ENCODE peak calls at places on chromosomes 2 and 18, in six cellular contexts. One of them, this sample, is unnamed.

GRCh38 chr2:136006658-136007057 is 21.2 kb upstream of the DARS1 start:
- DNase-seq in MM.1S: no peak
- DNase-seq in upper lobe of right lung: no peak
- DNase-seq in lung: no peak
- DNase-seq in stomach: no peak
- DNase-seq in lower lobe of right lung: no peak
- DNase-seq in this sample: no peak

GRCh38 chr2:149021761-149022160 is 16.7 kb upstream of the LYPD6B start:
- DNase-seq in lower lobe of right lung: no peak
- DNase-seq in MM.1S: peak; percentile 73
- DNase-seq in upper lobe of right lung: no peak
- DNase-seq in stomach: no peak
- DNase-seq in lung: no peak
- DNase-seq in this sample: no peak

GRCh38 chr18:44715841-44716240 is 35.2 kb downstream of the SETBP1 start:
- DNase-seq in upper lobe of right lung: no peak
- DNase-seq in MM.1S: no peak
- DNase-seq in lower lobe of right lung: no peak
- DNase-seq in stomach: no peak
- DNase-seq in lung: no peak
- DNase-seq in this sample: no peak

GRCh38 chr2:240956161-240956934 is 42.1 kb upstream of the SNED1 start:
- DNase-seq in lower lobe of right lung: no peak
- DNase-seq in MM.1S: no peak
- DNase-seq in stomach: peak; percentile 19
- DNase-seq in lung: no peak
- DNase-seq in upper lobe of right lung: no peak
- DNase-seq in this sample: no peak

GRCh38 chr18:63511285-63511684 is 30.9 kb upstream of the SERPINB12 start:
- DNase-seq in lung: no peak
- DNase-seq in MM.1S: peak; percentile 40
- DNase-seq in upper lobe of right lung: no peak
- DNase-seq in lower lobe of right lung: no peak
- DNase-seq in stomach: no peak
- DNase-seq in this sample: peak; percentile 22

GRCh38 chr2:215419769-215420470 is 15.9 kb downstream of the FN1 start:
- DNase-seq in MM.1S: no peak
- DNase-seq in lung: no peak
- DNase-seq in stomach: no peak
- DNase-seq in upper lobe of right lung: no peak
- DNase-seq in lower lobe of right lung: no peak
- DNase-seq in this sample: peak; percentile 14

GRCh38 chr18:10877974-10878373 is 271.4 kb downstream of the PIEZO2 start:
- DNase-seq in stomach: no peak
- DNase-seq in lower lobe of right lung: no peak
- DNase-seq in lung: no peak
- DNase-seq in upper lobe of right lung: no peak
- DNase-seq in MM.1S: no peak
- DNase-seq in this sample: no peak

GRCh38 chr18:23228102-23229051 is 93.1 kb downstream of the CABLES1 start:
- DNase-seq in lower lobe of right lung: no peak
- DNase-seq in stomach: no peak
- DNase-seq in lung: no peak
- DNase-seq in upper lobe of right lung: no peak
- DNase-seq in MM.1S: peak; percentile 95
- DNase-seq in this sample: no peak

GRCh38 chr2:137262600-137262999 is 497.3 kb downstream of the THSD7B start:
- DNase-seq in stomach: no peak
- DNase-seq in upper lobe of right lung: no peak
- DNase-seq in lower lobe of right lung: no peak
- DNase-seq in MM.1S: no peak
- DNase-seq in lung: no peak
- DNase-seq in this sample: no peak

GRCh38 chr2:222451270-222451674 is 26.9 kb downstream of the SGPP2 start:
- DNase-seq in upper lobe of right lung: no peak
- DNase-seq in MM.1S: no peak
- DNase-seq in lower lobe of right lung: no peak
- DNase-seq in stomach: no peak
- DNase-seq in lung: no peak
- DNase-seq in this sample: no peak

GRCh38 chr2:218995561-218995960 is 2.3 kb upstream of the CRYBA2 start:
- DNase-seq in MM.1S: no peak
- DNase-seq in upper lobe of right lung: no peak
- DNase-seq in stomach: no peak
- DNase-seq in lower lobe of right lung: no peak
- DNase-seq in lung: no peak
- DNase-seq in this sample: no peak

GRCh38 chr2:218997730-218998129 is 4.5 kb upstream of the CRYBA2 start:
- DNase-seq in MM.1S: no peak
- DNase-seq in lower lobe of right lung: no peak
- DNase-seq in stomach: no peak
- DNase-seq in lung: no peak
- DNase-seq in upper lobe of right lung: no peak
- DNase-seq in this sample: no peak

GRCh38 chr2:218998414-218999002 is 5.3 kb upstream of the CRYBA2 start:
- DNase-seq in upper lobe of right lung: no peak
- DNase-seq in lower lobe of right lung: no peak
- DNase-seq in stomach: no peak
- DNase-seq in MM.1S: no peak
- DNase-seq in lung: no peak
- DNase-seq in this sample: no peak

GRCh38 chr2:218995972-218996644 is 2.9 kb upstream of the CRYBA2 start:
- DNase-seq in upper lobe of right lung: peak; percentile 94
- DNase-seq in MM.1S: peak; percentile 72
- DNase-seq in lower lobe of right lung: peak; percentile 92
- DNase-seq in lung: peak; percentile 89
- DNase-seq in stomach: peak; percentile 95
- DNase-seq in this sample: peak; percentile 87

DNA sequence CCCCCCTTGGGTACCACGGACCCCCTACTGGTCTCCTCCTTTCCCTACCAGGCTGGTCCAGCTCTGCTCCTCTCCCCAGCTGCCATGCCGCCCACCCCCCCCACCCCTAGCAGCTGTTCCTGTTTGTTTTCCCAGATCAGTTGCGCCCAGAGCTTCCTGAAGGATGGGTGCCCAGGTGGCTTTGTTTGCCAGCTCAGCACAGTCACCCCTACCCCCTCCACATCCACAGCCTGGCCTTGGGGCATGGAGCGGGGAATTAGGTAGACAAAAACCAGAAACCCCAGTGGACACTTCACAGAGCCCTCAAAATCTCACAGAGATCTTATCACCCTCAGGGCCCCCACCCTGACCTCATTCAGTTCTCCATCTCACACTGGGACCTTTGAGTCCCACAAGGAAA is 3.7 kb upstream of the CRYBA2 start:
- DNase-seq in lung: no peak
- DNase-seq in MM.1S: no peak
- DNase-seq in lower lobe of right lung: no peak
- DNase-seq in stomach: peak; percentile 57
- DNase-seq in upper lobe of right lung: no peak
- DNase-seq in this sample: peak; percentile 64
- H3K4me1 ChIP-seq in lung: peaks cover 28% of the 10 kb centered on the region
- H3K4me1 ChIP-seq in MM.1S: peaks cover 6% of the 10 kb centered on the region
- H3K4me1 ChIP-seq in lower lobe of right lung: peaks cover 38% of the 10 kb centered on the region
- H3K4me1 ChIP-seq in stomach: peaks cover 63% of the 10 kb centered on the region
- H3K4me1 ChIP-seq in upper lobe of right lung: peaks cover 23% of the 10 kb centered on the region
- H3K4me1 ChIP-seq in this sample: peaks cover 22% of the 10 kb centered on the region

DNA sequence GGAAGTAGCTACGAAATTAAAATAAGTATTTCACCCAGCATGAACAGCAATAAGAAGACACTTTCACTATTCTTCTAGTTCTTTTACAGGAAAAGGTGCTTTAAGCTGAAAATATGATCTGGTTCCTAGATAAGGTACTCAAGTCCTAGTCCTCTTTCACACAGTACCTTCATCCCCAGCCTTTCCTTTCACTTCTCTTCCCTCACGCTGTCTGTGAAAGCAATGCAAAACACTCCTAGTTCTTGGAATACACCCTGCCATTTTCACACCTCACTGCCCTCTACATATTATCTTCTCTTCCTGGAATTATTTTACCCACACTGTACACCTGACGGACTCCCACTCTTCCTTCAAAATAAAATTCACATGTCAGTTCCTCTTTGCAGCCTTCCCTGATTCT is 82.9 kb downstream of the DNAH7 start:
- DNase-seq in stomach: no peak
- DNase-seq in lung: no peak
- DNase-seq in upper lobe of right lung: no peak
- DNase-seq in lower lobe of right lung: no peak
- DNase-seq in MM.1S: no peak
- DNase-seq in this sample: no peak
- H3K4me1 ChIP-seq in stomach: peaks cover 18% of the 10 kb centered on the region
- H3K4me1 ChIP-seq in lung: no peaks in the 10 kb centered on the region
- H3K4me1 ChIP-seq in upper lobe of right lung: peaks cover 8% of the 10 kb centered on the region
- H3K4me1 ChIP-seq in lower lobe of right lung: no peaks in the 10 kb centered on the region
- H3K4me1 ChIP-seq in MM.1S: no peaks in the 10 kb centered on the region
- H3K4me1 ChIP-seq in this sample: no peaks in the 10 kb centered on the region

GRCh38 chr2:201126308-201127127 is 10.6 kb downstream of the CFLAR start:
- DNase-seq in lower lobe of right lung: no peak
- DNase-seq in stomach: no peak
- DNase-seq in upper lobe of right lung: no peak
- DNase-seq in MM.1S: peak; percentile 79
- DNase-seq in lung: no peak
- DNase-seq in this sample: no peak
- H3K4me1 ChIP-seq in lower lobe of right lung: peaks cover 100% of the 10 kb centered on the region
- H3K4me1 ChIP-seq in stomach: peaks cover 100% of the 10 kb centered on the region
- H3K4me1 ChIP-seq in upper lobe of right lung: peaks cover 100% of the 10 kb centered on the region
- H3K4me1 ChIP-seq in MM.1S: peaks cover 86% of the 10 kb centered on the region
- H3K4me1 ChIP-seq in lung: peaks cover 29% of the 10 kb centered on the region
- H3K4me1 ChIP-seq in this sample: peaks cover 5% of the 10 kb centered on the region

GRCh38 chr2:217952409-217952808 is 50.4 kb downstream of the TNS1 start:
- DNase-seq in stomach: no peak
- DNase-seq in lower lobe of right lung: no peak
- DNase-seq in MM.1S: no peak
- DNase-seq in lung: no peak
- DNase-seq in upper lobe of right lung: peak; percentile 50
- DNase-seq in this sample: no peak

GRCh38 chr2:217951091-217951490 is 51.7 kb downstream of the TNS1 start:
- DNase-seq in lower lobe of right lung: no peak
- DNase-seq in stomach: no peak
- DNase-seq in MM.1S: no peak
- DNase-seq in lung: no peak
- DNase-seq in upper lobe of right lung: no peak
- DNase-seq in this sample: no peak

GRCh38 chr2:217950401-217950871 is 52.4 kb downstream of the TNS1 start:
- DNase-seq in lung: no peak
- DNase-seq in upper lobe of right lung: peak; percentile 61
- DNase-seq in stomach: peak; percentile 27
- DNase-seq in MM.1S: no peak
- DNase-seq in lower lobe of right lung: no peak
- DNase-seq in this sample: no peak

GRCh38 chr2:217953011-217953481 is 49.7 kb downstream of the TNS1 start:
- DNase-seq in lower lobe of right lung: peak; percentile 42
- DNase-seq in stomach: peak; percentile 58
- DNase-seq in lung: no peak
- DNase-seq in MM.1S: no peak
- DNase-seq in upper lobe of right lung: peak; percentile 61
- DNase-seq in this sample: no peak

DNA sequence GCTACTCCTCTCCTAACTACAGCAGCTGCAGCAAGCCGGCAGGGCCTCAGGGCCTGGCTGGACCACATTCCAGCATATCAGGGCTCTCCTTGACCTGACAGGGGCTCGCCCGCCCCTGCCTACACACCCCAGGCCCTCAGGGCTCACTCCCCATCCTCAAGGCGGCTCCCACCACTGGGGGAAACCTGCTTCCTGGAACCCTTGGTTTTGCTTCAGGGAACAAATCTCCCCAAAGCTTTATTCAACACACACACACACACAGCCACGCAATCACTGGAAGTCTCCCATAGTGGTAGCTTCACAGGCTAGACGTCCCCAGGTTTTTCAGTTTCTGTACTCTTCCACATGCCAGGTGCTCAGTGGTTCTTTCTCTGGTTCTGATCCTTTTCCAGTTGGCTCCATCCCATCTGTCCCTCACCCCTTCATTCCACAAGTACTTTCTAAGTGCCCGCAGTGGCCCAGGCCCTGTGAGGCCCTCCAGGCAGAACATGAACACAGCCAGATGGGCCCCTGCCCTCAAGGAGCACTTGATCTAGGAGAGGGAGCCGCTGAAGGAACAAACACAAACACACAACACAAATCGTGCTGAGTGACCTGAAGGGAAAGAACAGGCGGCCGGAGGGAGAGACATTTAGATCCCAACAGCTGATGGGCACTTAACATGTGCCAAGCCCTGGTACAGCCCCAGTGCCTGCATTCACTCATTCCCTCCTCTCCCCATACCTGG is 51.1 kb downstream of the TNS1 start:
- DNase-seq in MM.1S: no peak
- DNase-seq in lower lobe of right lung: peak; percentile 76
- DNase-seq in lung: peak; percentile 77
- DNase-seq in stomach: peak; percentile 25
- DNase-seq in upper lobe of right lung: peak; percentile 78
- DNase-seq in this sample: no peak
- H3K4me1 ChIP-seq in MM.1S: no peaks in the 10 kb centered on the region
- H3K4me1 ChIP-seq in lower lobe of right lung: peaks cover 69% of the 10 kb centered on the region
- H3K4me1 ChIP-seq in lung: peaks cover 46% of the 10 kb centered on the region
- H3K4me1 ChIP-seq in stomach: peaks cover 82% of the 10 kb centered on the region
- H3K4me1 ChIP-seq in upper lobe of right lung: peaks cover 54% of the 10 kb centered on the region
- H3K4me1 ChIP-seq in this sample: peaks cover 14% of the 10 kb centered on the region

GRCh38 chr2:218011641-218012040 is 8.8 kb upstream of the TNS1 start:
- DNase-seq in MM.1S: no peak
- DNase-seq in lower lobe of right lung: no peak
- DNase-seq in lung: no peak
- DNase-seq in stomach: no peak
- DNase-seq in upper lobe of right lung: no peak
- DNase-seq in this sample: no peak

GRCh38 chr2:218013289-218013688 is 10.5 kb upstream of the TNS1 start:
- DNase-seq in lung: no peak
- DNase-seq in upper lobe of right lung: no peak
- DNase-seq in MM.1S: no peak
- DNase-seq in lower lobe of right lung: no peak
- DNase-seq in stomach: no peak
- DNase-seq in this sample: no peak

GRCh38 chr2:218010116-218010837 is 7.5 kb upstream of the TNS1 start:
- DNase-seq in MM.1S: peak; percentile 27
- DNase-seq in stomach: peak; percentile 65
- DNase-seq in lower lobe of right lung: peak; percentile 58
- DNase-seq in upper lobe of right lung: peak; percentile 76
- DNase-seq in lung: peak; percentile 36
- DNase-seq in this sample: peak; percentile 63

GRCh38 chr2:218010838-218011616 is 8.2 kb upstream of the TNS1 start:
- DNase-seq in lower lobe of right lung: no peak
- DNase-seq in upper lobe of right lung: no peak
- DNase-seq in lung: no peak
- DNase-seq in MM.1S: no peak
- DNase-seq in stomach: no peak
- DNase-seq in this sample: no peak

GRCh38 chr2:218012306-218012705 is 9.5 kb upstream of the TNS1 start:
- DNase-seq in lung: no peak
- DNase-seq in upper lobe of right lung: no peak
- DNase-seq in lower lobe of right lung: no peak
- DNase-seq in MM.1S: no peak
- DNase-seq in stomach: no peak
- DNase-seq in this sample: no peak
- H3K4me1 ChIP-seq in lung: peaks cover 5% of the 10 kb centered on the region
- H3K4me1 ChIP-seq in upper lobe of right lung: peaks cover 18% of the 10 kb centered on the region
- H3K4me1 ChIP-seq in lower lobe of right lung: peaks cover 16% of the 10 kb centered on the region
- H3K4me1 ChIP-seq in MM.1S: no peaks in the 10 kb centered on the region
- H3K4me1 ChIP-seq in stomach: peaks cover 29% of the 10 kb centered on the region
- H3K4me1 ChIP-seq in this sample: peaks cover 7% of the 10 kb centered on the region

This sample was measured in prostate gland.